ENCODE peak calls at places on chromosomes 5 and 9, in four cellular contexts. One of them, this sample, is unnamed.

GRCh38 chr9:98231770-98232478 is 23.5 kb downstream of the TBC1D2 start:
- ATAC-seq in HCT116: peak
- ATAC-seq in heart left ventricle: no peak
- ATAC-seq in GM12878: no peak
- ATAC-seq in this sample: no peak

GRCh38 chr9:93520523-93520922 is 55.9 kb upstream of the PHF2 start:
- ATAC-seq in HCT116: peak
- ATAC-seq in heart left ventricle: no peak
- ATAC-seq in GM12878: no peak
- ATAC-seq in this sample: no peak

GRCh38 chr5:156189628-156190027 is 137.3 kb upstream of the SGCD start:
- ATAC-seq in HCT116: no peak
- ATAC-seq in heart left ventricle: no peak
- ATAC-seq in GM12878: no peak
- ATAC-seq in this sample: no peak

GRCh38 chr5:52811067-52811749 is 23.5 kb downstream of the ITGA1 start:
- ATAC-seq in HCT116: no peak
- ATAC-seq in heart left ventricle: peak
- ATAC-seq in GM12878: no peak
- ATAC-seq in this sample: no peak

GRCh38 chr5:130126748-130127147 is 222.5 kb downstream of the CHSY3 start:
- ATAC-seq in HCT116: no peak
- ATAC-seq in heart left ventricle: no peak
- ATAC-seq in GM12878: no peak
- ATAC-seq in this sample: no peak

GRCh38 chr9:5876711-5877110 is 14.0 kb upstream of the MLANA start:
- ATAC-seq in HCT116: no peak
- ATAC-seq in heart left ventricle: no peak
- ATAC-seq in GM12878: no peak
- ATAC-seq in this sample: no peak

GRCh38 chr9:96009690-96010477 is 134.4 kb downstream of the ERCC6L2 start:
- ATAC-seq in HCT116: no peak
- ATAC-seq in heart left ventricle: no peak
- ATAC-seq in GM12878: peak
- ATAC-seq in this sample: no peak

GRCh38 chr9:34334337-34334824 is 5.0 kb downstream of the NUDT2 start:
- ATAC-seq in HCT116: no peak
- ATAC-seq in heart left ventricle: peak
- ATAC-seq in GM12878: no peak
- ATAC-seq in this sample: no peak

GRCh38 chr5:90956511-90956910 is 397.9 kb downstream of the ADGRV1 start:
- ATAC-seq in HCT116: no peak
- ATAC-seq in heart left ventricle: no peak
- ATAC-seq in GM12878: peak
- ATAC-seq in this sample: no peak

GRCh38 chr9:10387282-10387681 is 225.5 kb downstream of the PTPRD start:
- ATAC-seq in HCT116: no peak
- ATAC-seq in heart left ventricle: no peak
- ATAC-seq in GM12878: no peak
- ATAC-seq in this sample: no peak

GRCh38 chr5:40652441-40653220 is 27.1 kb upstream of the PTGER4 start:
- ATAC-seq in HCT116: no peak
- ATAC-seq in heart left ventricle: no peak
- ATAC-seq in GM12878: no peak
- ATAC-seq in this sample: no peak

GRCh38 chr9:125632321-125633115 is 74.5 kb downstream of the MAPKAP1 start:
- ATAC-seq in HCT116: peak
- ATAC-seq in heart left ventricle: peak
- ATAC-seq in GM12878: peak
- ATAC-seq in this sample: no peak

GRCh38 chr9:127903557-127904475 is 4.4 kb upstream of the ST6GALNAC6 start:
- ATAC-seq in HCT116: no peak
- ATAC-seq in heart left ventricle: peak
- ATAC-seq in GM12878: peak
- ATAC-seq in this sample: peak

GRCh38 chr9:35533398-35533797 is 43.5 kb downstream of the RUSC2 start:
- ATAC-seq in HCT116: no peak
- ATAC-seq in heart left ventricle: no peak
- ATAC-seq in GM12878: no peak
- ATAC-seq in this sample: no peak

GRCh38 chr9:68530618-68531017 is 10.1 kb downstream of the TMEM252 start:
- ATAC-seq in HCT116: no peak
- ATAC-seq in heart left ventricle: peak
- ATAC-seq in GM12878: no peak
- ATAC-seq in this sample: peak

GRCh38 chr5:176447538-176447981 is 625 bp upstream of the FAF2 start:
- ATAC-seq in HCT116: peak
- ATAC-seq in heart left ventricle: peak
- ATAC-seq in GM12878: peak
- ATAC-seq in this sample: peak

GRCh38 chr5:53126514-53126913 is 17.0 kb upstream of the MOCS2 start:
- ATAC-seq in HCT116: no peak
- ATAC-seq in heart left ventricle: no peak
- ATAC-seq in GM12878: no peak
- ATAC-seq in this sample: no peak

GRCh38 chr5:73280386-73280785 is 107.4 kb downstream of the TMEM174 start:
- ATAC-seq in HCT116: no peak
- ATAC-seq in heart left ventricle: no peak
- ATAC-seq in GM12878: no peak
- ATAC-seq in this sample: peak

DNA sequence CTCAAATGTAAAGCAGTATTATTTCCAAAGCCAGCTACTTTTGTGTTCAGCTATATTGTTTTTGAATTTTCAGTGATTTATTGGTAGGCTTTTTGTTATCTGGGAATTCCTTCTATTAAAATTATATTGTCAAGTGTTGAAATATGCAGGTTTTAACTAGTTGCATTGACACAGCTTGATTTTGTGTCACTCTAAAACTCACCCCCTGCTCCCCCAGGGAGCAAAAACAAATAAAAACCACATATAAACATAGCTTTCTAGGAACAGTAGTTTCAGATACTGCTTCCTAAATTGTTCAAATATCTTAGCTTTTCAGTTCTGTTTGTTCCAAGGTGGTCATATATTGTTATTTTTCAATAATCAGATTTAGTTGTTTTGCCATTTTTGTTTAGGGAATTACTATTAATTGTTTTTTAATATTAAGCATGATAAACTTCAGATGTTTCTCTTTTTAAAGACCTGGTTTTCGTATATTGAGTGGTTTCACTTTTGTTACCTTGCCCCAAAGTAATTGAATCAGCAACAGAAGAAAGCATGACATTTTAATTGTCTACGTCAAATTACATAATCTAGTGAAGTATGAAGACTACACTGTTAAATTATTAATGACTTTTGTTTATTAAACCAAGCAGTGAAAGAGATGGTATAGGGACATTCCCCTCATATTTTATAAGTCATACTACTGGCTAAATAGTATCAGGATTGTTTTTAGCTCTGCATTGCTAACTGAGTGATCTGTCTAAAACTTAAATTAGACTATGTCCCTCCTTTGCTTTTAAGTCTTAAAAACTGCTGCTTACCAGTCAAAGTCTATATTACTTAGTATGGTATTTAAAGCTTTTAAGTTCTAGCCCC is 43.4 kb downstream of the ERBIN start:
- ATAC-seq in HCT116: no peak
- ATAC-seq in heart left ventricle: no peak
- ATAC-seq in GM12878: peak
- ATAC-seq in this sample: no peak
- H3K4me3 ChIP-seq in HCT116: no peak
- H3K4me3 ChIP-seq in heart left ventricle: no peak
- H3K4me3 ChIP-seq in GM12878: peak
- H3K4me3 ChIP-seq in this sample: no peak

DNA sequence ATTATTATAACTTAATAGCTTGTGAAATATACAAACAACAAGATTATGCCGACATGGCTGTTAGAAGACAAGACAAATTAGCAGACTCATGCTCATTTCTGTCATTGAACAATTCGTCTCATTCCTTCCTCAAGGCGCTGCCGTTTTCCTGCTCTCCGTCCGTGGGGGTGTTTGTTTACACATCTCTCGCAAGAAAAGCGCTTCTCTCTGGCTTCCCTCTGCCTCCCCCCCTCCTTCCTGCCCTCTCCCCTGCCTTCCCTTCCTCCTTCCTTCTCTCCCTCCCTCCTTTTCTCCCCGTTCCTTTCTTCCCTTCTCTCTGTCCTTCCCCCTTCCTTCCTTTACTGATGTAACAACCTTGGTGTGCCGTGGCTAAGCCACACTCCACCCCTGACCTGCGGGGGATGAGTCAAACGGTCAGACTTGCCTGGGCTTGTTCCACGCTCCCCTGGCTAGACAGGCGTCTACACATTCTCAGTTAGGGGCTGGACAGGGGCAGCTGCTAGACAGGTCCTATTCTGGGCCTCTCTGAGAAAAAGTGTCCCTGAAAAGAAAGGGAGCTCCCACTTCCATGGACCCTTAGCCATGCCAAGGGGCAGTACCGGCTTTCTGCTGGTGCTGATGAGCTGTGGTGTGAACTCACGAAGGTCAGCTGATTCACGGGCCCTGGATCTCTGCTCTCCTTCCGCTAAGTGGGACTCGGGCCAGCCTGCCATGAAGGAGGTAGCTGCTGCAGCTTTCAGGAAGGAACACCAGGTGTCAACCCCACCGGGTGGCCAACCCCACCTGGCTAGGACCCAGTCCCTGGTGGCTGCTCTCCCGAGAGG is 32.0 kb upstream of the SPTLC1 start:
- ATAC-seq in HCT116: peak
- ATAC-seq in heart left ventricle: peak
- ATAC-seq in GM12878: peak
- ATAC-seq in this sample: peak
- TF ChIP-seq POLR2A in HCT116: no peak
- TF ChIP-seq POLR2A in heart left ventricle: no peak
- TF ChIP-seq POLR2A in GM12878: no peak
- TF ChIP-seq POLR2A in this sample: no peak

DNA sequence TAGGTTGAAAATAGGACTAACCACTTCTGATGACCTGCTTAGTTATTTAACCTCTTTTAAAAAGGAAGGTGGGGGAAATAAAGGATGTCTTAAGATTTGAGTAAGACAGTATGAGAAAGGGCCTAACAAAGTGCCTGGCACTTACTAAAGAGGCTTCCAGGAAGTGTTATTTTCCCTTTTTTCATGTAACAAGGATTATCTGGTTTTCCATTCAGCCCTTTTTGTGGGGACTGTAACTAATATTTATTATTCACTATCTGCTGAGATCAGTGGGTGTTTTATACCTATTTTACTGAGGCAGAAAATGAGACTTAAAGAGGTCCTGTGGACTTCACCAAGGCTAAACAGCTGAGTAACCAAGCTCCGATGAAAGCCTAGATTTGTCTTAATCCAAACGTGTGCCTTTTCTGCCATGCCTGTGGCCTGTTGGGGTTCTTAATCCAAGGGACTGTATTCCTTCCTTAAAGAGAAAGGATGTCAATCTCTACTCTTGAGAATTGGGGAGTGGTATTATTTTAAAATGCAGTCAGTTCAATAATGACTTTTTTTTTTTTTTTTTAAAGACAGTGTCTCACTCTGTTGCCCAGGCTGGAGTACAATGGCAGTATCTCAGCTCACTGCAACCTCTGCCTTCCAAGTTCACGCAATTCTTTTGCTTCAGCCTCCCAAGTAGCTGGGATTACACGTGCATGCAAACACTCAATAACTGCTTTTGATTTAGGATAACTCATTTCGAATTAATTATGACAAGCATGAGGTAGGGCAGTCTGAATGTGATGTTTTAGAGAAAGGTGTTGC is 6.5 kb downstream of the JMY start:
- ATAC-seq in HCT116: no peak
- ATAC-seq in heart left ventricle: no peak
- ATAC-seq in GM12878: no peak
- ATAC-seq in this sample: no peak
- H3K4me3 ChIP-seq in HCT116: no peak
- H3K4me3 ChIP-seq in heart left ventricle: no peak
- H3K4me3 ChIP-seq in GM12878: no peak
- H3K4me3 ChIP-seq in this sample: no peak

GRCh38 chr5:50663636-50664035 is 2.8 kb upstream of the PARP8 start:
- ATAC-seq in HCT116: no peak
- ATAC-seq in heart left ventricle: peak
- ATAC-seq in GM12878: no peak
- ATAC-seq in this sample: no peak

GRCh38 chr5:50667079-50667652 is 729 bp downstream of the PARP8 start:
- ATAC-seq in HCT116: peak
- ATAC-seq in heart left ventricle: peak
- ATAC-seq in GM12878: peak
- ATAC-seq in this sample: peak

GRCh38 chr5:50665091-50665490 is 1.3 kb upstream of the PARP8 start:
- ATAC-seq in HCT116: no peak
- ATAC-seq in heart left ventricle: no peak
- ATAC-seq in GM12878: peak
- ATAC-seq in this sample: no peak

GRCh38 chr5:50666261-50667078 is at the start of gene PARP8:
- ATAC-seq in HCT116: peak
- ATAC-seq in heart left ventricle: peak
- ATAC-seq in GM12878: peak
- ATAC-seq in this sample: peak

DNA sequence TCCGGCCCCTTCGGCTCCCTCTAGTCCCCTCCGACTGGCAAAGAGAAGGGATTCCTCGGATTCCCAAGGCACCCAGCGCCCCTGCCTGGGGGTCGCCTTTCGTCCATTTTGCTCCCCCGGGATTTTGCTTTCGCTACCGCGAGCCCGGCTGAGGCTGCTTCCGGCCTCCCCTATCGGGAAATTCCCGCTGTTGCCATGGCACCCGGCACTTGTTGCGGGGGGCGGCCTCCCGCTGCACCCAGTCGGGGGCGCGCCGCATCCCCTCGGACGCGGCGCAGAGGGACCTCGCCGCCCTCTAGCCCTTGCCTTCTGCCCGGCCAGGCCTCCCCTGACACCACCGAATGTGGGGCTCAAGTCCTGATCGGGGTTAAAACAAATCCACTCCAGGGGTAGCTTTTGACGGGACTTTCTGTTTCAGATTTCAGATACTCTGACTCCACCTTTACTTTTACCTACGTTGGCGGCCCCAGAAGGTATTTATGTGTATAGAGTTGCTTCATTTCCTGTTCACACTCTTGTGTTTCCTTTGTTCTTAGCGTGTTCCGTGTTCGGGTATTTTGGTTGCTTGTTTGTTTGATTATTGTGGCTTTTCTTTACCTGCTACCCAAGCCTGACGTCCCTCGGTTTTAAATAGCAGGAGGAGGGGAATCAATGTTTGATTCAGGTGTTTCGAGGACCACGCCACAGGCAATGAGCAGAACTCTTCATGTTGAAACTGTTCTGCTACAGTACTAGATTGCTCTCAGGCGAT is 1.4 kb downstream of the PARP8 start:
- ATAC-seq in HCT116: peak
- ATAC-seq in heart left ventricle: peak
- ATAC-seq in GM12878: peak
- ATAC-seq in this sample: peak
- TF ChIP-seq POLR2A in HCT116: no peak
- TF ChIP-seq POLR2A in heart left ventricle: no peak
- TF ChIP-seq POLR2A in GM12878: peak
- TF ChIP-seq POLR2A in this sample: no peak

GRCh38 chr9:137534256-137535119 is 15.7 kb downstream of the PNPLA7 start:
- ATAC-seq in HCT116: peak
- ATAC-seq in heart left ventricle: peak
- ATAC-seq in GM12878: peak
- ATAC-seq in this sample: peak
- H3K4me3 ChIP-seq in HCT116: no peak
- H3K4me3 ChIP-seq in heart left ventricle: no peak
- H3K4me3 ChIP-seq in GM12878: no peak
- H3K4me3 ChIP-seq in this sample: no peak

GRCh38 chr5:19258686-19259085 is 729.3 kb downstream of the CDH18 start:
- ATAC-seq in HCT116: no peak
- ATAC-seq in heart left ventricle: no peak
- ATAC-seq in GM12878: no peak
- ATAC-seq in this sample: no peak
- TF ChIP-seq POLR2A in HCT116: no peak
- TF ChIP-seq POLR2A in heart left ventricle: no peak
- TF ChIP-seq POLR2A in GM12878: no peak
- TF ChIP-seq POLR2A in this sample: no peak